ENCODE peak calls at places on chromosomes 12 and 14, in ten cellular contexts. W, C, E, F, I, N, X, P, A and Y are unnamed samples.

GRCh38 chr12:1863823-1864222 is 43.5 kb downstream of the LRTM2 start:
- DNase-seq in E (no peak), I (no peak), W (no peak), X (no peak), P (no peak), N (no peak), A (no peak), F (peak; percentile 31), C (no peak), Y (no peak)

GRCh38 chr12:65156366-65156831 is 13.0 kb upstream of the LEMD3 start:
- DNase-seq in F (no peak), A (no peak), E (peak; percentile 14), I (no peak), X (no peak), W (no peak), C (no peak), P (no peak), N (no peak), Y (no peak)

GRCh38 chr14:71647086-71647784 is 285.0 kb upstream of the RGS6 start:
- DNase-seq in E (no peak), A (peak; percentile 35), I (peak; percentile 12), F (no peak), P (peak; percentile 63), C (no peak), W (no peak), N (no peak), X (no peak), Y (no peak)

GRCh38 chr14:72751276-72752033 is 142.4 kb downstream of the DPF3 start:
- DNase-seq in A (no peak), I (no peak), F (no peak), P (no peak), N (no peak), C (no peak), W (no peak), E (no peak), X (no peak), Y (no peak)

GRCh38 chr12:11718105-11718504 is 68.6 kb downstream of the ETV6 start:
- DNase-seq in X (no peak), P (no peak), I (no peak), C (no peak), W (no peak), E (no peak), A (peak; percentile 27), F (no peak), N (no peak), Y (no peak)

GRCh38 chr14:61839452-61839851 is 77.2 kb downstream of the SNAPC1 start:
- DNase-seq in X (no peak), C (peak; percentile 8), W (no peak), A (no peak), I (no peak), F (no peak), P (no peak), E (no peak), N (no peak), Y (no peak)

GRCh38 chr14:96117101-96117897 is 78.1 kb downstream of the C14orf132 start:
- DNase-seq in N (no peak), P (peak; percentile 46), F (no peak), C (no peak), X (no peak), A (no peak), E (peak; percentile 32), I (no peak), W (no peak), Y (no peak)

GRCh38 chr14:71070169-71070568 is 162.9 kb downstream of the PCNX1 start:
- DNase-seq in X (peak; percentile 9), I (no peak), F (no peak), P (no peak), E (no peak), A (no peak), N (no peak), C (no peak), W (no peak), Y (no peak)

GRCh38 chr14:99732436-99733220 is 48.5 kb downstream of the CYP46A1 start:
- DNase-seq in X (peak; percentile 86), N (no peak), F (peak; percentile 67), C (peak; percentile 9), W (no peak), P (peak; percentile 57), E (no peak), A (peak; percentile 6), I (no peak), Y (peak; percentile 20)

GRCh38 chr12:62190921-62191746 is 69.1 kb upstream of the USP15 start:
- DNase-seq in N (no peak), W (no peak), I (no peak), P (no peak), E (no peak), X (peak; percentile 44), A (no peak), C (no peak), F (peak; percentile 58), Y (no peak)

GRCh38 chr12:128761305-128761880 is 62.4 kb downstream of the SLC15A4 start:
- DNase-seq in P (no peak), C (no peak), F (no peak), X (no peak), I (no peak), W (no peak), N (no peak), A (no peak), E (no peak), Y (no peak)
- H3K4me3 ChIP-seq in P (no peak overlapping the region), C (no peak overlapping the region), F (no peak overlapping the region), X (no peak overlapping the region), I (no peak overlapping the region), W (no peak overlapping the region), N (no peak overlapping the region), A (no peak overlapping the region), E (no peak overlapping the region), Y (no peak overlapping the region)

DNA sequence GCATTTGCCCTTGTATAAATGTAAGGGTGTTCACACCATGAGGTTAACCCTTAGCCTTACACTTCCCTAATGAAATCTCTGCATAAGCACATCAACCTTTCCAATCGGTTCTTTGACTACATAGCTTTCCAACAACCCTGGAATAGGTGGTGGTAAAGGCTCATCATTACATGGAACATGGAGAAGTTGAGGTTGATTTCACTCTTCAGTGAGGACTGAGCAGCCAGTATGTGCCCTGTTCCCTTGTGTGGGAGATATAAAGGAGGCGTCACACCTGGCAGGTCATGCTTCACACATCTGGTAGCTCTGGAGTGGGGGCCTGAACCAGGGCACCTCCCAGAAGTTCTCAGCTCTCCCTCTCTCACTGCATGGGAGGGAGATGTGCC is 21.7 kb upstream of the JPH4 start:
- DNase-seq in N (no peak), C (no peak), W (no peak), F (no peak), A (no peak), E (no peak), I (no peak), P (no peak), X (no peak), Y (no peak)
- H3K36me3 ChIP-seq in N (no peaks in the 10 kb centered on the region), C (no peaks in the 10 kb centered on the region), W (no peaks in the 10 kb centered on the region), F (no peaks in the 10 kb centered on the region), A (no peaks in the 10 kb centered on the region), E (no peaks in the 10 kb centered on the region), I (no peaks in the 10 kb centered on the region), P (no peaks in the 10 kb centered on the region), X (no peaks in the 10 kb centered on the region), Y (no peaks in the 10 kb centered on the region)

GRCh38 chr12:95197636-95198035 is 19.6 kb downstream of the FGD6 start:
- DNase-seq in A (no peak), W (no peak), E (no peak), X (no peak), P (no peak), C (no peak), I (no peak), F (no peak), N (no peak), Y (no peak)
- H3K4me3 ChIP-seq in A (no peak overlapping the region), W (no peak overlapping the region), E (no peak overlapping the region), X (no peak overlapping the region), P (no peak overlapping the region), C (no peak overlapping the region), I (no peak overlapping the region), F (no peak overlapping the region), N (no peak overlapping the region), Y (no peak overlapping the region)

DNA sequence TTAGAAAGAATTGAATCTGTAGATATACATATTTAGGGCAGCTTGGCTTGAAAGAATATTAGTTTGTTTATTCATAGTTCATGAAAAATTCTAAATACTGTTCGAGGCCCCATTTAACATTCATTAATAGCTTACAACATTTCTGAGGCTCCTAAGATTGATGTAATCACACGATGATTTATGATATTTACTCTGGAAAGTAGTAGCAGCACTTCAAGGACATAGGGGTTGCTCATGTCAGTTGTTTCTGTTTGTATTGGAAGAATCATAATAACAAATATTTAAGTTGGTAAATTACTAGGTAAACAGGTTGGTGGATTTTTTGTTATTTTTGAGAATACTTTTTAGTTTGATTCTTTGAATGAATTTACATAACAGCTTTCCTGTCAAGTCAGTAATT is 30.4 kb downstream of the CAND1 start:
- DNase-seq in F (no peak), A (no peak), E (no peak), X (no peak), N (no peak), I (no peak), C (no peak), W (no peak), P (no peak), Y (no peak)
- H3K36me3 ChIP-seq in F (peaks cover 94% of the 10 kb centered on the region), A (no peaks in the 10 kb centered on the region), E (no peaks in the 10 kb centered on the region), X (peaks cover 46% of the 10 kb centered on the region), N (peaks cover 2% of the 10 kb centered on the region), I (peaks cover 22% of the 10 kb centered on the region), C (peaks cover 97% of the 10 kb centered on the region), W (peaks cover 97% of the 10 kb centered on the region), P (peaks cover 22% of the 10 kb centered on the region), Y (no peaks in the 10 kb centered on the region)

DNA sequence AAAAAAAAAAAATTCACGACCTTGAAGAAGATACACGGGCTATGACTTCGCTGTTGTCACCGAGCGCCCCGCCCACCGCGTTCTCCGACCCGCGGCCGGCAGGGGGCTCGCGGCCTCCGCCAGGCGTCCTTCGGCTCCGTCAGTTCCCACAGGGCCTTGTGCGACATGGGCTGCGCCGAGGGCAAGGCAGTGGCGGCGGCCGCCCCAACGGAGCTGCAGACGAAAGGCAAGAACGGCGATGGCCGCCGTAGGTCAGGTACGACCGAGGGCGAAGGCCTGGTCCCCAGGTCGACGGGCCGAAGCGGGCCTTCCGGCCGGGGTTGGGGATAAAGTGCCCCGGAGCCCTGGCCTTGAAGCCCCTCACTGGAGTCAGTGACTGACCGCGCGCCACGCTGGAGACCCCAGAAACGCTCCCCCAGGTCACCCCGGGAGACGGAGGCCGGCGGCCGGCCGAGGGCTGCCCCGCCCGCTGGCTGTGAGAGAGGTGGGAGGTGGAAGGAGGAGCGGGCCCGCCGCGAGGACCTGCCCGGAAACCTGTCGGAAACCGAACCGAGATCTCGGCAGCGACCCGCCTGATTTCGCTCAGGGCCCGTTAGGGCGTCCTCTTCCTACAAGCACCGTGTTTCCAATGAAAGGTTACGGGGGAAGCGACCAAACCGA is at the start of gene TXNRD1:
- DNase-seq in W (peak; percentile 8), A (peak; percentile 86), C (peak; percentile 82), N (no peak), I (peak; percentile 56), F (peak; percentile 74), P (peak; percentile 85), E (peak; percentile 81), X (peak; percentile 95), Y (peak; percentile 83)
- H3K4me3 ChIP-seq in W (peak within 1 kb of the TSS; percentile 66), A (peak within 1 kb of the TSS; percentile 34), C (peak within 1 kb of the TSS; percentile 85), N (peak within 1 kb of the TSS; percentile 35), I (peak within 1 kb of the TSS; percentile 30), F (peak within 1 kb of the TSS; percentile 30), P (peak within 1 kb of the TSS; percentile 11), E (peak within 1 kb of the TSS; percentile 69), X (peak within 1 kb of the TSS; percentile 72), Y (peak within 1 kb of the TSS; percentile 69)